ENCODE peak calls at places on chromosomes 7 and 10, in four cellular contexts. L, A, Z and F are unnamed samples.
A peak's percentile ranks its signal among the peaks of the same experiment; 100 is the strongest.

GRCh38 chr7:70953388-70953787 is 178.6 kb upstream of the GALNT17 start:
- DNase-seq in L (no peak), A (no peak), Z (no peak), F (no peak)

GRCh38 chr10:69332278-69333010 is 54.1 kb downstream of the HK1 start:
- DNase-seq in A (no peak), L (no peak), Z (no peak), F (no peak)

GRCh38 chr10:129550658-129551057 is 83.6 kb downstream of the MGMT start:
- DNase-seq in Z (no peak), A (no peak), L (no peak), F (no peak)

GRCh38 chr7:122902751-122903495 is 16.7 kb upstream of the CADPS2 start:
- DNase-seq in Z (no peak), A (no peak), L (no peak), F (no peak)

GRCh38 chr10:118290471-118290995 is 51.6 kb downstream of the FAM204A start:
- DNase-seq in L (no peak), A (no peak), Z (no peak), F (no peak)

GRCh38 chr10:70685461-70685911 is 13.2 kb downstream of the ADAMTS14 start:
- DNase-seq in Z (no peak), L (peak; percentile 30), A (no peak), F (no peak)

GRCh38 chr10:87978166-87978565 is 114.7 kb downstream of the PTEN start:
- DNase-seq in Z (no peak), L (no peak), A (no peak), F (no peak)

GRCh38 chr10:28587270-28587969 is 54.5 kb downstream of the WAC start:
- DNase-seq in A (peak; percentile 10), L (no peak), Z (no peak), F (no peak)

GRCh38 chr7:10845225-10845624 is 128.4 kb upstream of the PHF14 start:
- DNase-seq in Z (no peak), A (no peak), L (no peak), F (no peak)

GRCh38 chr7:152177696-152178404 is 152.4 kb downstream of the GALNT11 start:
- DNase-seq in L (no peak), Z (no peak), A (no peak), F (no peak)

GRCh38 chr10:3107426-3107961 is 40.1 kb downstream of the PFKP start:
- DNase-seq in A (peak; percentile 92), L (no peak), Z (peak; percentile 86), F (peak; percentile 98)

GRCh38 chr10:87782721-87783120 is 35.3 kb downstream of the ATAD1 start:
- DNase-seq in Z (no peak), A (no peak), L (no peak), F (no peak)

GRCh38 chr10:20330246-20330645 is 514.0 kb downstream of the PLXDC2 start:
- DNase-seq in L (no peak), Z (no peak), A (no peak), F (no peak)

GRCh38 chr7:115672024-115672423 is 358.5 kb downstream of the TFEC start:
- DNase-seq in L (no peak), Z (no peak), A (no peak), F (no peak)

GRCh38 chr7:138949421-138950088 is 31.6 kb downstream of the KIAA1549 start:
- DNase-seq in A (no peak), Z (no peak), L (no peak), F (no peak)

GRCh38 chr7:158778476-158778875 is 50.8 kb downstream of the ESYT2 start:
- DNase-seq in A (peak; percentile 16), Z (no peak), L (no peak), F (no peak)

GRCh38 chr10:31864834-31865518 is 63.7 kb downstream of the ARHGAP12 start:
- DNase-seq in L (no peak), A (no peak), Z (no peak), F (no peak)
- H3K4me3 ChIP-seq in L (no peak overlapping the region), A (no peak overlapping the region), Z (no peak overlapping the region), F (no peak overlapping the region)

DNA sequence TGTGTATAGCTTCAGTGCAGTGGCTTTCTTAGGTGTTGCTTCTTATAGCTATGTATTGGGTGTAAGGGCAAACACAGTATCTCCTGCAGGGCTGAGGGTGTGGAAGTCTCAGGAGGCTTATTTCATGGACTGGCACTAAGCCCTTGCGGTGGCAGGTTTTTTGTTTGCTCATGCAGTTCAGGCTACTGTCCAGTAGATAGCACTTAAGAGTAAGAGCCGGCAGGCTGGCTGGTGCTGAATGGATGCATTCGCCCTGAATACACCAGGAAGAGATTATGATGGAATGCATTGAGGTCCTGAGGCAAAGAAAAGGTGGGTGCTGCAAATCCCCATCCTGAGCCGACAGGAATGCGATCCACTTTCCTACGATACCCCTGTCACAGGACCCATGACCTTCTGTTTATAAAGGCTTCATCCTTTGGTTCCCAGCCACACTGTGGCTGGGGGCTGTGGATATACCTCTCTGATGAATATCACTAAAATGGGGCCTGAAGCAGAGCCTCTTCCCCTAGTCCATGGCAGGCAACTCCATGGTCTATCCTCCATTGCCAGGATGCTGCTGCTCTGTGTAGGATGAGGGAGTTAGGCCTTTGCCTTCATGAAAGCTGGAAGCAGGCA is 44.9 kb downstream of the ANXA8 start:
- DNase-seq in A (peak; percentile 38), Z (no peak), L (peak; percentile 76), F (peak; percentile 15)
- TF ChIP-seq CTCF in A (peak; percentile 79), Z (no peak), L (peak; percentile 76), F (peak; percentile 78)

GRCh38 chr10:17001297-17001744 is 128.3 kb downstream of the CUBN start:
- DNase-seq in A (no peak), Z (no peak), L (no peak), F (no peak)
- H3K4me3 ChIP-seq in A (no peak overlapping the region), Z (no peak overlapping the region), L (no peak overlapping the region), F (no peak overlapping the region)

GRCh38 chr10:22217842-22218241 is at the start of gene EBLN1:
- DNase-seq in L (no peak), A (no peak), Z (no peak), F (no peak)

GRCh38 chr10:22219308-22219707 is 1.5 kb upstream of the EBLN1 start:
- DNase-seq in Z (no peak), L (no peak), A (no peak), F (no peak)

GRCh38 chr10:22222236-22223190 is 4.7 kb upstream of the EBLN1 start:
- DNase-seq in L (no peak), Z (no peak), A (no peak), F (no peak)

DNA sequence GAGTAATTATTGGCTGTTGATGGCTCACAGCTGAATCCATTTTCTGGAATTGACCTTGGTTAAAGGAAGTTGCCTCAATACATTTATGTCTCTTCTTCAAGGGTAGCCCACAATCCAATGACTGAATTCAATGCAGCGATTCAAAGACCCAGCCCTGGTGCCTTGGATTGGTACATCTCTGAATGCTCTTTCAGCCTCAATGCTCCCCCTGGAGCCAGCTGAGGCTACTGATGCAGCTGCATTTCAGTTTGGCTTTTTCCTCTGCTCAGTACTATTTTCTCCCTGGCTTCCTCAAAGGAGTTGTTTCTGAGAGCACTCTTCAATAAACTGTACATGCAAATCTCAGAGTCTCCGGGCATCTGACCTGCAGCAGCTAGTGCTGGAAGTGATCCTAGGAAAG is 633 bp upstream of the EBLN1 start:
- DNase-seq in A (no peak), Z (no peak), L (no peak), F (no peak)
- TF ChIP-seq CTCF in A (no peak), Z (no peak), L (peak; percentile 24), F (peak; percentile 17)

DNA sequence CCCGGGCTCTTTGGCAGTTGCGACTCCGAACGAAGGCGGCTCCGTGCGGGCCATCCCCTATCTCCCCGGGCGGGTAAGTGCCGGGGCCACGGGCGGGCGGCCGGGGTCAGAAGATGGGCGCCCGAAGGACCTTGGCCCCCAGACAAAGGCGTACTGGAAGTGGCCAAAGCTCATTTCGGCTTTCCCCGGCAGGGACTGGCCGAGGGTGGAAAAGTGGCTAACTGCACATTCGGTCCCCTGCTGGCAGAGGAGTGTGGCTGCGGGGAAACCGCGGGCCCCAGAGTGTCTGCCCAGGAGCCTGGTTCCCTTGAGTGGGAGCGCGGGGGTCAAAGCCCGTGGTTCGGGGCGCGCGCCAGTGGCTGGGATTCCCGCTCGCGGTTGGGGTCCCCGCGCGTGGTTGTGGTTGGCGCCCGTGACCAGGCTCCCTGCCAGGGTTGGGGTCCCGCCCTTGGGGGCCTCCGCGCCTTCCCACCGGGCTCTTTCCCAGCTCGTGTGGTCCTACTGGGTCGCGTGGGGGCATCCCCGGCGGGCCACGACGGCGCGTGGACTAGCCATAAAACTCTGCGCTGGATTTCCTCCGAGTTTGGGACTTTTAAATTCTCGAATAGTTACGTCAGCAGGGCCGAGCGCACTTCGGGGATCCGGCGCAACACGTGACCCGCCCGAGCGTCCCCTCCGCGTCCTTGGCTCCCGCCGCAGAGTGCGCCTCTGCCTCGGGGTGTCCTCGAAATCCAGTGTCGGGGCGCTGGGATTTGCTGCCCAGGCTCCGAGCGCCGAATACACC is 124.4 kb downstream of the TACC2 start:
- DNase-seq in A (peak; percentile 24), Z (peak; percentile 75), L (peak; percentile 80), F (no peak)
- H3K4me3 ChIP-seq in A (peak overlapping the region; percentile 78), Z (peak overlapping the region; percentile 75), L (peak overlapping the region; percentile 68), F (peak overlapping the region; percentile 93)

GRCh38 chr10:26881600-26882331 is 21.0 kb upstream of the ABI1 start:
- DNase-seq in L (no peak), Z (no peak), A (peak; percentile 36), F (no peak)
- TF ChIP-seq CTCF in L (peak; percentile 39), Z (peak; percentile 78), A (peak; percentile 92), F (peak; percentile 90)

DNA sequence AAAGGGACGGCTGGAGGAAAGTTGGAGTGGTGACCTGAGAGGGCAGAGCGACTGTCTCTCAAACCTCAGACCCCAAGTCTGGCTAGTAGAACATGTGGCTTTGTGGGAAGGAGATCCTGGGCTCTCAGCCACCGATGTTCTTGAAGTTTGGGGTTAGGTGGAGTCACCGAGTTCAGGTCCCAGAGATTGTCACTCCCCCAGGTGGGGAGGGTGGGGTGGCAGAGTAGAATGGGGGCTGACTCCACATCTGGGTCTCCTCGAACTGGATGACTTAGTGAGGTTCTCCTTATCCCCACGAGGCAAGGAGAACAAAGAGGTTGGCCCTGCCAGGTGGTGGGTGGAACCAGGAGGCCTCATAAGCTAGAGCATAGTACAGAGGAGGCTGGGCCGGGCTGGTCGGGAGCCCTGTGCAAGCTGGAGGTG is 14.7 kb upstream of the PNLIPRP2 start:
- DNase-seq in L (no peak), Z (no peak), A (no peak), F (no peak)
- H3K4me3 ChIP-seq in L (no peak overlapping the region), Z (no peak overlapping the region), A (no peak overlapping the region), F (no peak overlapping the region)

GRCh38 chr7:132733860-132734259 is 157.6 kb upstream of the PLXNA4 start:
- DNase-seq in L (no peak), A (no peak), Z (no peak), F (no peak)

GRCh38 chr7:132735476-132735875 is 159.2 kb upstream of the PLXNA4 start:
- DNase-seq in A (no peak), Z (no peak), L (no peak), F (no peak)

GRCh38 chr7:132732466-132732865 is 156.2 kb upstream of the PLXNA4 start:
- DNase-seq in Z (no peak), L (no peak), A (no peak), F (no peak)

DNA sequence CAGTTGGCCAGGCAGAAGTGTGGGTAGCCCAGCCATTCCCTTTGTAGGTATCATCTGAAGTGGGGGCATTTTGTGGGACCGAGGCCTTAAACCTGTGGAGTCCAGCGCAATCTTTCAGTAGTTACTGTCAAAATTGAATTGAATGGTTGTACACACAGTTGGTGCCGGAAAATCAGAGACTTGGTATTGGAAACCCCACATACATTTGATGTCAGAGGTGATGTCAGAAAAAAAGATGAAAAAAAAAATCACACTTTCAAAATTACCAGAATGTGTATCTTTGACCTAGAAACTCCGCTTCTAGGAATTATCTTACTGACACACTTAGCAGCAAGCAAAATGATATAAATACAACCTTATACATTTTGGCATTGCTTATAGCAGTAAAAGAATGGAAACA is 153.9 kb upstream of the PLXNA4 start:
- DNase-seq in Z (no peak), L (no peak), A (no peak), F (no peak)
- TF ChIP-seq CTCF in Z (no peak), L (no peak), A (no peak), F (no peak)